ENCODE peak calls at places on chromosomes 11 and 22, in seven cellular contexts. One of them, this sample, is unnamed.

GRCh38 chr22:36775589-36775965 is 342 bp downstream of the IFT27 start:
- DNase-seq in tibial artery: no peak
- DNase-seq in IMR-90: peak
- DNase-seq in neural progenitor cell: peak
- DNase-seq in A673: peak
- DNase-seq in cardiac muscle cell: peak
- DNase-seq in endothelial cell of umbilical vein: peak
- DNase-seq in this sample: peak

GRCh38 chr22:47694536-47694935 is 932.1 kb downstream of the TBC1D22A start:
- DNase-seq in tibial artery: no peak
- DNase-seq in IMR-90: no peak
- DNase-seq in neural progenitor cell: no peak
- DNase-seq in A673: no peak
- DNase-seq in cardiac muscle cell: no peak
- DNase-seq in endothelial cell of umbilical vein: no peak
- DNase-seq in this sample: no peak

GRCh38 chr11:62125316-62125715 is 1.5 kb downstream of the INCENP start:
- DNase-seq in tibial artery: no peak
- DNase-seq in IMR-90: no peak
- DNase-seq in neural progenitor cell: no peak
- DNase-seq in A673: no peak
- DNase-seq in cardiac muscle cell: no peak
- DNase-seq in endothelial cell of umbilical vein: no peak
- DNase-seq in this sample: no peak

GRCh38 chr11:128482512-128483191 is 104.7 kb downstream of the ETS1 start:
- DNase-seq in tibial artery: peak
- DNase-seq in IMR-90: peak
- DNase-seq in neural progenitor cell: no peak
- DNase-seq in A673: no peak
- DNase-seq in cardiac muscle cell: no peak
- DNase-seq in endothelial cell of umbilical vein: no peak
- DNase-seq in this sample: no peak

GRCh38 chr11:34601085-34601444 is 19.8 kb upstream of the EHF start:
- DNase-seq in tibial artery: no peak
- DNase-seq in IMR-90: peak
- DNase-seq in neural progenitor cell: no peak
- DNase-seq in A673: peak
- DNase-seq in cardiac muscle cell: no peak
- DNase-seq in endothelial cell of umbilical vein: no peak
- DNase-seq in this sample: peak

GRCh38 chr22:38725900-38726655 is 20.3 kb downstream of the GTPBP1 start:
- DNase-seq in tibial artery: peak
- DNase-seq in IMR-90: no peak
- DNase-seq in neural progenitor cell: no peak
- DNase-seq in A673: no peak
- DNase-seq in cardiac muscle cell: no peak
- DNase-seq in endothelial cell of umbilical vein: no peak
- DNase-seq in this sample: no peak

GRCh38 chr11:119460582-119460981 is 37.6 kb upstream of the THY1 start:
- DNase-seq in tibial artery: no peak
- DNase-seq in IMR-90: peak
- DNase-seq in neural progenitor cell: no peak
- DNase-seq in A673: no peak
- DNase-seq in cardiac muscle cell: no peak
- DNase-seq in endothelial cell of umbilical vein: no peak
- DNase-seq in this sample: peak

GRCh38 chr11:1528710-1529109 is 42.1 kb upstream of the MOB2 start:
- DNase-seq in tibial artery: no peak
- DNase-seq in IMR-90: no peak
- DNase-seq in neural progenitor cell: no peak
- DNase-seq in A673: no peak
- DNase-seq in cardiac muscle cell: no peak
- DNase-seq in endothelial cell of umbilical vein: no peak
- DNase-seq in this sample: no peak

GRCh38 chr11:61254403-61255025 is 13.5 kb downstream of the PGA5 start:
- DNase-seq in tibial artery: no peak
- DNase-seq in IMR-90: peak
- DNase-seq in neural progenitor cell: peak
- DNase-seq in A673: peak
- DNase-seq in cardiac muscle cell: peak
- DNase-seq in endothelial cell of umbilical vein: peak
- DNase-seq in this sample: peak

GRCh38 chr11:109864834-109865557 is 228.2 kb upstream of the ZC3H12C start:
- DNase-seq in tibial artery: no peak
- DNase-seq in IMR-90: peak
- DNase-seq in neural progenitor cell: no peak
- DNase-seq in A673: peak
- DNase-seq in cardiac muscle cell: peak
- DNase-seq in endothelial cell of umbilical vein: peak
- DNase-seq in this sample: peak

GRCh38 chr11:93537767-93538261 is 5.4 kb downstream of the SMCO4 start:
- DNase-seq in tibial artery: peak
- DNase-seq in IMR-90: peak
- DNase-seq in neural progenitor cell: no peak
- DNase-seq in A673: no peak
- DNase-seq in cardiac muscle cell: no peak
- DNase-seq in endothelial cell of umbilical vein: no peak
- DNase-seq in this sample: no peak

GRCh38 chr11:126355926-126356897 is 726 bp downstream of the ST3GAL4 start:
- DNase-seq in tibial artery: peak
- DNase-seq in IMR-90: no peak
- DNase-seq in neural progenitor cell: no peak
- DNase-seq in A673: peak
- DNase-seq in cardiac muscle cell: peak
- DNase-seq in endothelial cell of umbilical vein: peak
- DNase-seq in this sample: peak

GRCh38 chr11:69500285-69501120 is 19.0 kb downstream of the LINC01488 start:
- DNase-seq in tibial artery: no peak
- DNase-seq in IMR-90: no peak
- DNase-seq in neural progenitor cell: no peak
- DNase-seq in A673: no peak
- DNase-seq in cardiac muscle cell: no peak
- DNase-seq in endothelial cell of umbilical vein: no peak
- DNase-seq in this sample: no peak

GRCh38 chr11:9710223-9710622 is 46.3 kb downstream of the SWAP70 start:
- DNase-seq in tibial artery: no peak
- DNase-seq in IMR-90: no peak
- DNase-seq in neural progenitor cell: no peak
- DNase-seq in A673: no peak
- DNase-seq in cardiac muscle cell: no peak
- DNase-seq in endothelial cell of umbilical vein: no peak
- DNase-seq in this sample: no peak

GRCh38 chr11:68140496-68141246 is 19.5 kb upstream of the CHKA start:
- DNase-seq in tibial artery: no peak
- DNase-seq in IMR-90: no peak
- DNase-seq in neural progenitor cell: no peak
- DNase-seq in A673: peak
- DNase-seq in cardiac muscle cell: no peak
- DNase-seq in endothelial cell of umbilical vein: no peak
- DNase-seq in this sample: no peak

GRCh38 chr11:58067685-58068084 is 36.9 kb downstream of the OR6Q1 start:
- DNase-seq in tibial artery: no peak
- DNase-seq in IMR-90: peak
- DNase-seq in neural progenitor cell: no peak
- DNase-seq in A673: no peak
- DNase-seq in cardiac muscle cell: no peak
- DNase-seq in endothelial cell of umbilical vein: no peak
- DNase-seq in this sample: no peak

GRCh38 chr22:48356731-48357130 is 1470.9 kb downstream of the BRD1 start:
- DNase-seq in tibial artery: no peak
- DNase-seq in IMR-90: no peak
- DNase-seq in neural progenitor cell: no peak
- DNase-seq in A673: no peak
- DNase-seq in cardiac muscle cell: no peak
- DNase-seq in endothelial cell of umbilical vein: no peak
- DNase-seq in this sample: no peak

GRCh38 chr11:33377100-33377851 is 120.1 kb downstream of the HIPK3 start:
- DNase-seq in tibial artery: no peak
- DNase-seq in IMR-90: peak
- DNase-seq in neural progenitor cell: peak
- DNase-seq in A673: no peak
- DNase-seq in cardiac muscle cell: no peak
- DNase-seq in endothelial cell of umbilical vein: peak
- DNase-seq in this sample: no peak

GRCh38 chr11:33375236-33375635 is 118.1 kb downstream of the HIPK3 start:
- DNase-seq in tibial artery: no peak
- DNase-seq in IMR-90: no peak
- DNase-seq in neural progenitor cell: no peak
- DNase-seq in A673: no peak
- DNase-seq in cardiac muscle cell: no peak
- DNase-seq in endothelial cell of umbilical vein: no peak
- DNase-seq in this sample: no peak

GRCh38 chr11:33377852-33378385 is 120.7 kb downstream of the HIPK3 start:
- DNase-seq in tibial artery: no peak
- DNase-seq in IMR-90: peak
- DNase-seq in neural progenitor cell: no peak
- DNase-seq in A673: no peak
- DNase-seq in cardiac muscle cell: no peak
- DNase-seq in endothelial cell of umbilical vein: peak
- DNase-seq in this sample: peak

GRCh38 chr11:33375688-33376311 is 118.6 kb downstream of the HIPK3 start:
- DNase-seq in tibial artery: no peak
- DNase-seq in IMR-90: peak
- DNase-seq in neural progenitor cell: peak
- DNase-seq in A673: peak
- DNase-seq in cardiac muscle cell: peak
- DNase-seq in endothelial cell of umbilical vein: peak
- DNase-seq in this sample: peak

GRCh38 chr11:33376331-33377099 is 119.3 kb downstream of the HIPK3 start:
- DNase-seq in tibial artery: no peak
- DNase-seq in IMR-90: no peak
- DNase-seq in neural progenitor cell: peak
- DNase-seq in A673: peak
- DNase-seq in cardiac muscle cell: peak
- DNase-seq in endothelial cell of umbilical vein: no peak
- DNase-seq in this sample: peak
- H3K4me3 ChIP-seq in tibial artery: peak
- H3K4me3 ChIP-seq in IMR-90: peak
- H3K4me3 ChIP-seq in neural progenitor cell: peak
- H3K4me3 ChIP-seq in A673: peak
- H3K4me3 ChIP-seq in cardiac muscle cell: peak
- H3K4me3 ChIP-seq in endothelial cell of umbilical vein: peak
- H3K4me3 ChIP-seq in this sample: peak

GRCh38 chr11:2647167-2647566 is 52.6 kb downstream of the KCNQ1OT1 start:
- DNase-seq in tibial artery: no peak
- DNase-seq in IMR-90: no peak
- DNase-seq in neural progenitor cell: no peak
- DNase-seq in A673: no peak
- DNase-seq in cardiac muscle cell: no peak
- DNase-seq in endothelial cell of umbilical vein: no peak
- DNase-seq in this sample: no peak

GRCh38 chr11:2644844-2645778 is 54.7 kb downstream of the KCNQ1OT1 start:
- DNase-seq in tibial artery: no peak
- DNase-seq in IMR-90: no peak
- DNase-seq in neural progenitor cell: no peak
- DNase-seq in A673: no peak
- DNase-seq in cardiac muscle cell: no peak
- DNase-seq in endothelial cell of umbilical vein: no peak
- DNase-seq in this sample: no peak

GRCh38 chr11:2643746-2644145 is 56.0 kb downstream of the KCNQ1OT1 start:
- DNase-seq in tibial artery: no peak
- DNase-seq in IMR-90: no peak
- DNase-seq in neural progenitor cell: no peak
- DNase-seq in A673: no peak
- DNase-seq in cardiac muscle cell: no peak
- DNase-seq in endothelial cell of umbilical vein: no peak
- DNase-seq in this sample: no peak

GRCh38 chr11:2647953-2648352 is 51.8 kb downstream of the KCNQ1OT1 start:
- DNase-seq in tibial artery: no peak
- DNase-seq in IMR-90: no peak
- DNase-seq in neural progenitor cell: no peak
- DNase-seq in A673: no peak
- DNase-seq in cardiac muscle cell: no peak
- DNase-seq in endothelial cell of umbilical vein: no peak
- DNase-seq in this sample: no peak

GRCh38 chr11:2645779-2646118 is 54.0 kb downstream of the KCNQ1OT1 start:
- DNase-seq in tibial artery: no peak
- DNase-seq in IMR-90: no peak
- DNase-seq in neural progenitor cell: no peak
- DNase-seq in A673: no peak
- DNase-seq in cardiac muscle cell: no peak
- DNase-seq in endothelial cell of umbilical vein: no peak
- DNase-seq in this sample: no peak
- TF ChIP-seq CTCF in tibial artery: no peak
- TF ChIP-seq CTCF in IMR-90: no peak
- TF ChIP-seq CTCF in neural progenitor cell: no peak
- TF ChIP-seq CTCF in A673: no peak
- TF ChIP-seq CTCF in cardiac muscle cell: no peak
- TF ChIP-seq CTCF in endothelial cell of umbilical vein: no peak
- TF ChIP-seq CTCF in this sample: no peak

DNA sequence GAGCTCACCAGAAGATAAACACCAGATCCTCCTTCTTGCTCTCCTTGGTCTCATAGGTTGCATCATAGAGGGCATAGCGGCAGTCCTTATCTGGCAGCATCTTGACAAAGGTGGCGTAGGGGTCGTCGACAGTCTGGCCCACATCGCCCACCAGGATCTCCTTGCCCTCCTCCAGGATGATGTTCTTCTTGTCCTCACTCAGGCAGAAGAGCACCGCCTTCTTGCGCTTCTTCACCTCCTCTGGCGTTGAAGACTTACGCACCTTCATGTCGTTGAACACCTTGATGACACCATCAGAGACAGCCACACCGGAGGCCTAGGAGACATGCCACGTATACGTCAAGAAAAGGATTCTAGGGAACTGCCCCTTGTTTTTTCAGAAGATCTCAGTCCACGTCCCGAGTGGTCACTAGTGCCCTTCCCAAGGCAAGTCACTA is 2.0 kb downstream of the CFL1 start:
- DNase-seq in tibial artery: peak
- DNase-seq in IMR-90: no peak
- DNase-seq in neural progenitor cell: peak
- DNase-seq in A673: peak
- DNase-seq in cardiac muscle cell: no peak
- DNase-seq in endothelial cell of umbilical vein: no peak
- DNase-seq in this sample: no peak
- H3K4me3 ChIP-seq in tibial artery: peak
- H3K4me3 ChIP-seq in IMR-90: peak
- H3K4me3 ChIP-seq in neural progenitor cell: peak
- H3K4me3 ChIP-seq in A673: peak
- H3K4me3 ChIP-seq in cardiac muscle cell: no peak
- H3K4me3 ChIP-seq in endothelial cell of umbilical vein: no peak
- H3K4me3 ChIP-seq in this sample: peak

DNA sequence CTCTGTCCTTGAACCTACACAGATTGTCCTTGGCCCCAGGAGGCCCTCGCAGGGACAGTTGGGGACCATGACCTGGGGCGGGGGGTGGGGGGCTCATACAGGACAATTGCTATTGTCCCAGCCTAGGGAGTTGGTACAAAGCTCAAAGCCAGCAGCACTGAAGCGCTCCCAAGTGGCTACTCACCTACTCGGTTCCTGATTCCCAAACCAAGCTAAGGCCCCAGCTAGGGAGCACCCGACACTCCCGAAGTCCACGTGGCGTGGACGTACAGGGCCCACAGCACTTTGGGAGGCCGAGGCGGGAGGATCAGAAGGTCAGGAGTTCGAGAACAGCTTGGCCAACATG is 80.6 kb downstream of the CELSR1 start:
- DNase-seq in tibial artery: no peak
- DNase-seq in IMR-90: no peak
- DNase-seq in neural progenitor cell: no peak
- DNase-seq in A673: no peak
- DNase-seq in cardiac muscle cell: no peak
- DNase-seq in endothelial cell of umbilical vein: no peak
- DNase-seq in this sample: no peak
- TF ChIP-seq CTCF in tibial artery: no peak
- TF ChIP-seq CTCF in IMR-90: no peak
- TF ChIP-seq CTCF in neural progenitor cell: no peak
- TF ChIP-seq CTCF in A673: no peak
- TF ChIP-seq CTCF in cardiac muscle cell: no peak
- TF ChIP-seq CTCF in endothelial cell of umbilical vein: no peak
- TF ChIP-seq CTCF in this sample: no peak